ENCODE peak calls at places on chromosomes 2 and 18, in eight cellular contexts. B is stimulated activated CD4-positive, alpha-beta T cell treated with anti-CD3 and anti-CD28 coated beads, Interleukin-2, amount 100 ng/mL, for 48 hours; T is KBM-7; I is ELR; G is activated CD8-positive, alpha-beta memory T cell treated with anti-CD3 and anti-CD28 coated beads for 4 hours; D is amygdala; U is iris pigment epithelial cell; C is HEK293T. W is an unnamed sample.

GRCh38 chr2:171545086-171545485 is 22.8 kb downstream of the CYBRD1 start:
- DNase-seq in I (no peak), U (peak), G (no peak), T (no peak), D (no peak), C (no peak), B (no peak), W (no peak)

GRCh38 chr2:120764434-120764833 is 28.8 kb downstream of the GLI2 start:
- DNase-seq in T (no peak), G (no peak), D (no peak), C (no peak), B (no peak), U (no peak), I (no peak), W (no peak)

GRCh38 chr2:136206613-136207012 is 88.7 kb upstream of the CXCR4 start:
- DNase-seq in B (peak), C (no peak), T (no peak), G (no peak), I (no peak), D (no peak), U (no peak), W (no peak)

GRCh38 chr2:66962625-66963207 is 434.4 kb upstream of the ETAA1 start:
- DNase-seq in C (peak), T (no peak), G (no peak), U (no peak), D (no peak), B (no peak), I (no peak), W (peak)

GRCh38 chr2:138294451-138294850 is 207.1 kb upstream of the SPOPL start:
- DNase-seq in C (no peak), G (no peak), U (peak), B (no peak), I (peak), T (no peak), D (no peak), W (no peak)

GRCh38 chr2:65539633-65540032 is 107.2 kb upstream of the SPRED2 start:
- DNase-seq in T (no peak), B (no peak), G (no peak), I (no peak), D (no peak), U (no peak), C (no peak), W (no peak)

GRCh38 chr2:126766295-126766694 is 110.3 kb downstream of the GYPC start:
- DNase-seq in C (no peak), I (no peak), G (no peak), B (no peak), D (no peak), T (no peak), U (no peak), W (no peak)

GRCh38 chr18:58135170-58135569 is 91.1 kb downstream of the NEDD4L start:
- DNase-seq in C (no peak), I (peak), G (no peak), T (peak), B (no peak), D (no peak), U (peak), W (peak)

GRCh38 chr2:238694136-238694755 is 153.6 kb upstream of the TWIST2 start:
- DNase-seq in C (no peak), U (no peak), I (no peak), B (no peak), T (no peak), G (no peak), D (no peak), W (no peak)

GRCh38 chr18:6843308-6843707 is 113.8 kb downstream of the ARHGAP28 start:
- DNase-seq in T (no peak), D (no peak), G (no peak), B (no peak), I (no peak), U (no peak), C (no peak), W (no peak)

GRCh38 chr18:8773980-8774379 is 68.6 kb downstream of the MTCL1 start:
- DNase-seq in B (no peak), C (no peak), U (no peak), T (no peak), D (no peak), I (no peak), G (no peak), W (no peak)

GRCh38 chr18:8870528-8870927 is 165.2 kb downstream of the MTCL1 start:
- DNase-seq in D (no peak), I (no peak), B (no peak), U (no peak), C (no peak), G (no peak), T (no peak), W (no peak)

GRCh38 chr2:171703574-171704347 is 16.5 kb downstream of the DYNC1I2 start:
- DNase-seq in C (peak), I (peak), U (peak), D (no peak), G (no peak), T (peak), B (no peak), W (peak)

GRCh38 chr2:120737802-120738516 is 2.3 kb downstream of the GLI2 start:
- DNase-seq in U (no peak), I (no peak), G (no peak), B (no peak), C (no peak), D (no peak), T (no peak), W (peak)

GRCh38 chr2:150175034-150175433 is 312.4 kb downstream of the RND3 start:
- DNase-seq in T (no peak), G (no peak), C (no peak), I (no peak), D (no peak), B (no peak), U (no peak), W (no peak)

GRCh38 chr2:176934869-176935415 is 277.7 kb upstream of the HNRNPA3 start:
- DNase-seq in G (no peak), U (no peak), B (no peak), C (no peak), I (no peak), T (no peak), D (no peak), W (no peak)

GRCh38 chr2:203706403-203706802 is at the start of gene CD28:
- DNase-seq in T (no peak), C (no peak), D (no peak), G (peak), U (no peak), B (peak), I (no peak), W (no peak)

GRCh38 chr2:111122631-111123421 is 2.1 kb downstream of the BCL2L11 start:
- DNase-seq in I (peak), U (peak), C (peak), B (peak), T (peak), D (peak), G (no peak), W (peak)

GRCh38 chr18:13680612-13681011 is 45.7 kb downstream of the FAM210A start:
- DNase-seq in C (peak), T (no peak), D (no peak), G (no peak), U (peak), I (no peak), B (no peak), W (peak)

GRCh38 chr2:167537743-167538142 is 649.5 kb downstream of the XIRP2 start:
- DNase-seq in C (no peak), D (no peak), B (no peak), I (no peak), U (no peak), T (no peak), G (no peak), W (no peak)

GRCh38 chr18:50606609-50607008 is 46.7 kb downstream of the MAPK4 start:
- DNase-seq in U (no peak), T (no peak), C (no peak), D (no peak), G (no peak), I (no peak), B (no peak), W (no peak)

GRCh38 chr2:5140367-5140766 is 551.8 kb upstream of the SOX11 start:
- DNase-seq in D (no peak), T (no peak), U (peak), I (no peak), G (no peak), B (no peak), C (no peak), W (no peak)

GRCh38 chr2:150526006-150526405 is 38.5 kb upstream of the RND3 start:
- DNase-seq in G (no peak), T (no peak), D (no peak), C (no peak), I (no peak), B (no peak), U (no peak), W (no peak)

GRCh38 chr2:44230378-44230777 is 44.9 kb upstream of the SLC3A1 start:
- DNase-seq in D (no peak), T (no peak), B (no peak), C (no peak), G (no peak), I (no peak), U (no peak), W (no peak)

GRCh38 chr18:3189884-3190283 is 29.9 kb downstream of the MYOM1 start:
- DNase-seq in C (no peak), T (no peak), D (no peak), I (no peak), B (no peak), U (no peak), G (no peak), W (no peak)

GRCh38 chr18:6542296-6542695 is 127.6 kb upstream of the L3MBTL4 start:
- DNase-seq in T (no peak), I (no peak), U (no peak), B (no peak), G (no peak), C (no peak), D (no peak), W (no peak)

GRCh38 chr2:132804045-132804444 is 134.0 kb upstream of the LYPD1 start:
- DNase-seq in U (peak), D (no peak), I (peak), G (no peak), B (no peak), C (no peak), T (peak), W (peak)

GRCh38 chr18:23066060-23066459 is 69.2 kb upstream of the CABLES1 start:
- DNase-seq in C (no peak), T (no peak), G (no peak), U (no peak), I (no peak), D (no peak), B (no peak), W (no peak)